ENCODE peak calls at places on chromosomes 7 and 10, in eight cellular contexts. One of them, this sample, is unnamed.

GRCh38 chr7:69820479-69821192 is 222.4 kb downstream of the AUTS2 start:
- DNase-seq in GF-D8: no peak
- DNase-seq in cardiac muscle cell: no peak
- DNase-seq in activated B cell treated with CpG ODN at 0.5 μM for 24 hours: no peak
- DNase-seq in NCI-H446 treated with DMSO at 0.1 percent for 48 hours: no peak
- DNase-seq in left ventricle myocardium inferior: no peak
- DNase-seq in ACHN: no peak
- DNase-seq in T-helper 9 cell: no peak
- DNase-seq in this sample: no peak

GRCh38 chr7:138431517-138431916 is 28.5 kb upstream of the TRIM24 start:
- DNase-seq in GF-D8: peak
- DNase-seq in left ventricle myocardium inferior: no peak
- DNase-seq in activated B cell treated with CpG ODN at 0.5 μM for 24 hours: no peak
- DNase-seq in NCI-H446 treated with DMSO at 0.1 percent for 48 hours: no peak
- DNase-seq in ACHN: no peak
- DNase-seq in T-helper 9 cell: no peak
- DNase-seq in cardiac muscle cell: no peak
- DNase-seq in this sample: no peak

GRCh38 chr10:132627736-132628512 is 90.3 kb downstream of the INPP5A start:
- DNase-seq in T-helper 9 cell: no peak
- DNase-seq in cardiac muscle cell: peak
- DNase-seq in ACHN: no peak
- DNase-seq in activated B cell treated with CpG ODN at 0.5 μM for 24 hours: no peak
- DNase-seq in GF-D8: no peak
- DNase-seq in left ventricle myocardium inferior: peak
- DNase-seq in NCI-H446 treated with DMSO at 0.1 percent for 48 hours: no peak
- DNase-seq in this sample: no peak

GRCh38 chr7:36037121-36037662 is 115.9 kb upstream of the EEPD1 start:
- DNase-seq in T-helper 9 cell: no peak
- DNase-seq in GF-D8: peak
- DNase-seq in ACHN: no peak
- DNase-seq in cardiac muscle cell: peak
- DNase-seq in activated B cell treated with CpG ODN at 0.5 μM for 24 hours: no peak
- DNase-seq in NCI-H446 treated with DMSO at 0.1 percent for 48 hours: peak
- DNase-seq in left ventricle myocardium inferior: peak
- DNase-seq in this sample: no peak

GRCh38 chr10:98619446-98619845 is 172.7 kb upstream of the HPS1 start:
- DNase-seq in activated B cell treated with CpG ODN at 0.5 μM for 24 hours: no peak
- DNase-seq in ACHN: no peak
- DNase-seq in left ventricle myocardium inferior: no peak
- DNase-seq in NCI-H446 treated with DMSO at 0.1 percent for 48 hours: no peak
- DNase-seq in cardiac muscle cell: no peak
- DNase-seq in GF-D8: peak
- DNase-seq in T-helper 9 cell: no peak
- DNase-seq in this sample: no peak

GRCh38 chr7:138979988-138980574 is 1.1 kb downstream of the KIAA1549 start:
- DNase-seq in ACHN: peak
- DNase-seq in GF-D8: no peak
- DNase-seq in activated B cell treated with CpG ODN at 0.5 μM for 24 hours: no peak
- DNase-seq in NCI-H446 treated with DMSO at 0.1 percent for 48 hours: no peak
- DNase-seq in T-helper 9 cell: no peak
- DNase-seq in cardiac muscle cell: peak
- DNase-seq in left ventricle myocardium inferior: no peak
- DNase-seq in this sample: peak

GRCh38 chr7:127934711-127935110 is 96.5 kb downstream of the LRRC4 start:
- DNase-seq in left ventricle myocardium inferior: no peak
- DNase-seq in GF-D8: no peak
- DNase-seq in activated B cell treated with CpG ODN at 0.5 μM for 24 hours: no peak
- DNase-seq in cardiac muscle cell: no peak
- DNase-seq in T-helper 9 cell: no peak
- DNase-seq in ACHN: no peak
- DNase-seq in NCI-H446 treated with DMSO at 0.1 percent for 48 hours: no peak
- DNase-seq in this sample: no peak

GRCh38 chr10:16509996-16510395 is 11.7 kb downstream of the C1QL3 start:
- DNase-seq in left ventricle myocardium inferior: no peak
- DNase-seq in activated B cell treated with CpG ODN at 0.5 μM for 24 hours: no peak
- DNase-seq in GF-D8: no peak
- DNase-seq in cardiac muscle cell: peak
- DNase-seq in ACHN: peak
- DNase-seq in NCI-H446 treated with DMSO at 0.1 percent for 48 hours: no peak
- DNase-seq in T-helper 9 cell: no peak
- DNase-seq in this sample: no peak

GRCh38 chr7:121041516-121042148 is 53.1 kb downstream of the CPED1 start:
- DNase-seq in T-helper 9 cell: no peak
- DNase-seq in left ventricle myocardium inferior: no peak
- DNase-seq in cardiac muscle cell: no peak
- DNase-seq in activated B cell treated with CpG ODN at 0.5 μM for 24 hours: no peak
- DNase-seq in GF-D8: no peak
- DNase-seq in ACHN: no peak
- DNase-seq in NCI-H446 treated with DMSO at 0.1 percent for 48 hours: no peak
- DNase-seq in this sample: no peak

GRCh38 chr7:133645870-133646492 is 393.1 kb downstream of the EXOC4 start:
- DNase-seq in activated B cell treated with CpG ODN at 0.5 μM for 24 hours: no peak
- DNase-seq in NCI-H446 treated with DMSO at 0.1 percent for 48 hours: no peak
- DNase-seq in T-helper 9 cell: no peak
- DNase-seq in ACHN: no peak
- DNase-seq in left ventricle myocardium inferior: no peak
- DNase-seq in GF-D8: peak
- DNase-seq in cardiac muscle cell: peak
- DNase-seq in this sample: no peak

GRCh38 chr7:123022576-123022975 is 27.1 kb upstream of the TAS2R16 start:
- DNase-seq in left ventricle myocardium inferior: no peak
- DNase-seq in ACHN: no peak
- DNase-seq in activated B cell treated with CpG ODN at 0.5 μM for 24 hours: no peak
- DNase-seq in T-helper 9 cell: no peak
- DNase-seq in cardiac muscle cell: no peak
- DNase-seq in NCI-H446 treated with DMSO at 0.1 percent for 48 hours: no peak
- DNase-seq in GF-D8: no peak
- DNase-seq in this sample: no peak

GRCh38 chr7:17492437-17492836 is 194.0 kb downstream of the AHR start:
- DNase-seq in cardiac muscle cell: no peak
- DNase-seq in GF-D8: no peak
- DNase-seq in ACHN: no peak
- DNase-seq in activated B cell treated with CpG ODN at 0.5 μM for 24 hours: no peak
- DNase-seq in T-helper 9 cell: no peak
- DNase-seq in left ventricle myocardium inferior: no peak
- DNase-seq in NCI-H446 treated with DMSO at 0.1 percent for 48 hours: no peak
- DNase-seq in this sample: no peak

GRCh38 chr7:141397236-141398163 is 153.7 kb upstream of the AGK start:
- DNase-seq in left ventricle myocardium inferior: peak
- DNase-seq in NCI-H446 treated with DMSO at 0.1 percent for 48 hours: no peak
- DNase-seq in GF-D8: no peak
- DNase-seq in cardiac muscle cell: no peak
- DNase-seq in ACHN: no peak
- DNase-seq in activated B cell treated with CpG ODN at 0.5 μM for 24 hours: no peak
- DNase-seq in T-helper 9 cell: no peak
- DNase-seq in this sample: no peak

GRCh38 chr7:78770422-78771410 is 682.8 kb downstream of the MAGI2 start:
- DNase-seq in GF-D8: no peak
- DNase-seq in NCI-H446 treated with DMSO at 0.1 percent for 48 hours: no peak
- DNase-seq in ACHN: no peak
- DNase-seq in T-helper 9 cell: no peak
- DNase-seq in activated B cell treated with CpG ODN at 0.5 μM for 24 hours: no peak
- DNase-seq in cardiac muscle cell: no peak
- DNase-seq in left ventricle myocardium inferior: no peak
- DNase-seq in this sample: peak

GRCh38 chr10:114653926-114654325 is 4.1 kb downstream of the ABLIM1 start:
- DNase-seq in left ventricle myocardium inferior: peak
- DNase-seq in ACHN: no peak
- DNase-seq in cardiac muscle cell: peak
- DNase-seq in activated B cell treated with CpG ODN at 0.5 μM for 24 hours: no peak
- DNase-seq in NCI-H446 treated with DMSO at 0.1 percent for 48 hours: peak
- DNase-seq in GF-D8: no peak
- DNase-seq in T-helper 9 cell: no peak
- DNase-seq in this sample: no peak

GRCh38 chr10:131779661-131780394 is 121.0 kb upstream of the PPP2R2D start:
- DNase-seq in cardiac muscle cell: no peak
- DNase-seq in GF-D8: no peak
- DNase-seq in ACHN: no peak
- DNase-seq in NCI-H446 treated with DMSO at 0.1 percent for 48 hours: no peak
- DNase-seq in activated B cell treated with CpG ODN at 0.5 μM for 24 hours: no peak
- DNase-seq in left ventricle myocardium inferior: no peak
- DNase-seq in T-helper 9 cell: no peak
- DNase-seq in this sample: no peak

GRCh38 chr10:89283988-89284475 is 17.8 kb upstream of the IFIT2 start:
- DNase-seq in ACHN: peak
- DNase-seq in NCI-H446 treated with DMSO at 0.1 percent for 48 hours: peak
- DNase-seq in GF-D8: no peak
- DNase-seq in left ventricle myocardium inferior: peak
- DNase-seq in T-helper 9 cell: no peak
- DNase-seq in cardiac muscle cell: peak
- DNase-seq in activated B cell treated with CpG ODN at 0.5 μM for 24 hours: no peak
- DNase-seq in this sample: peak

GRCh38 chr7:102873470-102874165 is 39.2 kb upstream of the LRRC17 start:
- DNase-seq in GF-D8: no peak
- DNase-seq in activated B cell treated with CpG ODN at 0.5 μM for 24 hours: no peak
- DNase-seq in cardiac muscle cell: no peak
- DNase-seq in ACHN: peak
- DNase-seq in left ventricle myocardium inferior: no peak
- DNase-seq in T-helper 9 cell: no peak
- DNase-seq in NCI-H446 treated with DMSO at 0.1 percent for 48 hours: no peak
- DNase-seq in this sample: no peak

GRCh38 chr7:90430614-90431445 is 27.6 kb downstream of the CLDN12 start:
- DNase-seq in cardiac muscle cell: peak
- DNase-seq in left ventricle myocardium inferior: no peak
- DNase-seq in NCI-H446 treated with DMSO at 0.1 percent for 48 hours: no peak
- DNase-seq in activated B cell treated with CpG ODN at 0.5 μM for 24 hours: no peak
- DNase-seq in ACHN: no peak
- DNase-seq in GF-D8: no peak
- DNase-seq in T-helper 9 cell: no peak
- DNase-seq in this sample: no peak

GRCh38 chr7:618539-619355 is 99.1 kb upstream of the PDGFA start:
- DNase-seq in activated B cell treated with CpG ODN at 0.5 μM for 24 hours: no peak
- DNase-seq in NCI-H446 treated with DMSO at 0.1 percent for 48 hours: no peak
- DNase-seq in T-helper 9 cell: peak
- DNase-seq in cardiac muscle cell: no peak
- DNase-seq in left ventricle myocardium inferior: no peak
- DNase-seq in ACHN: no peak
- DNase-seq in GF-D8: peak
- DNase-seq in this sample: no peak

GRCh38 chr10:34254596-34254995 is 560.5 kb downstream of the PARD3 start:
- DNase-seq in GF-D8: no peak
- DNase-seq in ACHN: peak
- DNase-seq in T-helper 9 cell: no peak
- DNase-seq in activated B cell treated with CpG ODN at 0.5 μM for 24 hours: no peak
- DNase-seq in cardiac muscle cell: peak
- DNase-seq in left ventricle myocardium inferior: no peak
- DNase-seq in NCI-H446 treated with DMSO at 0.1 percent for 48 hours: no peak
- DNase-seq in this sample: no peak

GRCh38 chr7:30970594-30971094 is 6.9 kb downstream of the GHRHR start:
- DNase-seq in ACHN: no peak
- DNase-seq in T-helper 9 cell: no peak
- DNase-seq in activated B cell treated with CpG ODN at 0.5 μM for 24 hours: no peak
- DNase-seq in cardiac muscle cell: peak
- DNase-seq in GF-D8: no peak
- DNase-seq in NCI-H446 treated with DMSO at 0.1 percent for 48 hours: no peak
- DNase-seq in left ventricle myocardium inferior: no peak
- DNase-seq in this sample: no peak

GRCh38 chr7:139783647-139784385 is 6.0 kb upstream of the HIPK2 start:
- DNase-seq in activated B cell treated with CpG ODN at 0.5 μM for 24 hours: no peak
- DNase-seq in NCI-H446 treated with DMSO at 0.1 percent for 48 hours: no peak
- DNase-seq in GF-D8: no peak
- DNase-seq in cardiac muscle cell: no peak
- DNase-seq in ACHN: no peak
- DNase-seq in left ventricle myocardium inferior: no peak
- DNase-seq in T-helper 9 cell: no peak
- DNase-seq in this sample: no peak

GRCh38 chr7:43577485-43577951 is 5.4 kb upstream of the STK17A start:
- DNase-seq in left ventricle myocardium inferior: no peak
- DNase-seq in T-helper 9 cell: no peak
- DNase-seq in ACHN: peak
- DNase-seq in GF-D8: no peak
- DNase-seq in activated B cell treated with CpG ODN at 0.5 μM for 24 hours: no peak
- DNase-seq in NCI-H446 treated with DMSO at 0.1 percent for 48 hours: no peak
- DNase-seq in cardiac muscle cell: peak
- DNase-seq in this sample: no peak

GRCh38 chr10:34786464-34786863 is 28.6 kb downstream of the PARD3 start:
- DNase-seq in NCI-H446 treated with DMSO at 0.1 percent for 48 hours: no peak
- DNase-seq in GF-D8: no peak
- DNase-seq in cardiac muscle cell: no peak
- DNase-seq in left ventricle myocardium inferior: no peak
- DNase-seq in ACHN: no peak
- DNase-seq in activated B cell treated with CpG ODN at 0.5 μM for 24 hours: no peak
- DNase-seq in T-helper 9 cell: no peak
- DNase-seq in this sample: no peak

GRCh38 chr7:30321992-30322637 is 37.7 kb downstream of the ZNRF2 start:
- DNase-seq in T-helper 9 cell: no peak
- DNase-seq in cardiac muscle cell: peak
- DNase-seq in GF-D8: peak
- DNase-seq in ACHN: peak
- DNase-seq in activated B cell treated with CpG ODN at 0.5 μM for 24 hours: no peak
- DNase-seq in left ventricle myocardium inferior: no peak
- DNase-seq in NCI-H446 treated with DMSO at 0.1 percent for 48 hours: peak
- DNase-seq in this sample: no peak

GRCh38 chr10:103186128-103186527 is 6.9 kb downstream of the NT5C2 start:
- DNase-seq in T-helper 9 cell: no peak
- DNase-seq in ACHN: no peak
- DNase-seq in activated B cell treated with CpG ODN at 0.5 μM for 24 hours: no peak
- DNase-seq in GF-D8: no peak
- DNase-seq in left ventricle myocardium inferior: no peak
- DNase-seq in NCI-H446 treated with DMSO at 0.1 percent for 48 hours: no peak
- DNase-seq in cardiac muscle cell: no peak
- DNase-seq in this sample: no peak

GRCh38 chr10:11856678-11857077 is 33.5 kb downstream of the PROSER2 start:
- DNase-seq in GF-D8: no peak
- DNase-seq in T-helper 9 cell: no peak
- DNase-seq in cardiac muscle cell: no peak
- DNase-seq in ACHN: no peak
- DNase-seq in left ventricle myocardium inferior: no peak
- DNase-seq in NCI-H446 treated with DMSO at 0.1 percent for 48 hours: no peak
- DNase-seq in activated B cell treated with CpG ODN at 0.5 μM for 24 hours: no peak
- DNase-seq in this sample: no peak

GRCh38 chr10:34757933-34758332 is 57.2 kb downstream of the PARD3 start:
- DNase-seq in activated B cell treated with CpG ODN at 0.5 μM for 24 hours: no peak
- DNase-seq in left ventricle myocardium inferior: no peak
- DNase-seq in ACHN: no peak
- DNase-seq in cardiac muscle cell: no peak
- DNase-seq in T-helper 9 cell: no peak
- DNase-seq in GF-D8: no peak
- DNase-seq in NCI-H446 treated with DMSO at 0.1 percent for 48 hours: no peak
- DNase-seq in this sample: no peak

GRCh38 chr7:155169498-155170065 is 99.5 kb downstream of the HTR5A start:
- DNase-seq in cardiac muscle cell: no peak
- DNase-seq in activated B cell treated with CpG ODN at 0.5 μM for 24 hours: no peak
- DNase-seq in GF-D8: no peak
- DNase-seq in ACHN: no peak
- DNase-seq in T-helper 9 cell: no peak
- DNase-seq in NCI-H446 treated with DMSO at 0.1 percent for 48 hours: no peak
- DNase-seq in left ventricle myocardium inferior: no peak
- DNase-seq in this sample: no peak

GRCh38 chr10:123557366-123558108 is 108.6 kb upstream of the GPR26 start:
- DNase-seq in ACHN: no peak
- DNase-seq in cardiac muscle cell: no peak
- DNase-seq in activated B cell treated with CpG ODN at 0.5 μM for 24 hours: no peak
- DNase-seq in GF-D8: no peak
- DNase-seq in NCI-H446 treated with DMSO at 0.1 percent for 48 hours: no peak
- DNase-seq in T-helper 9 cell: no peak
- DNase-seq in left ventricle myocardium inferior: no peak
- DNase-seq in this sample: no peak

GRCh38 chr10:78579995-78580394 is 488.8 kb upstream of the ZMIZ1 start:
- DNase-seq in T-helper 9 cell: no peak
- DNase-seq in activated B cell treated with CpG ODN at 0.5 μM for 24 hours: no peak
- DNase-seq in ACHN: no peak
- DNase-seq in left ventricle myocardium inferior: peak
- DNase-seq in NCI-H446 treated with DMSO at 0.1 percent for 48 hours: peak
- DNase-seq in GF-D8: no peak
- DNase-seq in cardiac muscle cell: peak
- DNase-seq in this sample: no peak

GRCh38 chr7:2720024-2720423 is 32.0 kb downstream of the AMZ1 start:
- DNase-seq in activated B cell treated with CpG ODN at 0.5 μM for 24 hours: no peak
- DNase-seq in T-helper 9 cell: no peak
- DNase-seq in cardiac muscle cell: no peak
- DNase-seq in left ventricle myocardium inferior: no peak
- DNase-seq in GF-D8: no peak
- DNase-seq in ACHN: no peak
- DNase-seq in NCI-H446 treated with DMSO at 0.1 percent for 48 hours: no peak
- DNase-seq in this sample: no peak

GRCh38 chr10:30840386-30841074 is 191.1 kb downstream of the ZNF438 start:
- DNase-seq in activated B cell treated with CpG ODN at 0.5 μM for 24 hours: no peak
- DNase-seq in GF-D8: no peak
- DNase-seq in T-helper 9 cell: no peak
- DNase-seq in NCI-H446 treated with DMSO at 0.1 percent for 48 hours: no peak
- DNase-seq in cardiac muscle cell: peak
- DNase-seq in left ventricle myocardium inferior: no peak
- DNase-seq in ACHN: no peak
- DNase-seq in this sample: no peak

This sample was measured in NCI-H2227 treated with DMSO at 0.1 percent for 48 hours.